ENCODE peak calls at places on chromosome 9, in ten cellular contexts. D is stimulated activated CD4-positive, alpha-beta T cell treated with anti-CD3 and anti-CD28 coated beads, Interleukin-12 subunit alpha, Interleukin-12 subunit beta, amount 100 ng/mL, for 4 hours; F is CD8-positive, alpha-beta memory T cell; G is NCI-H187 treated with DMSO at 0.1 percent for 48 hours; U is AG08396; O is KG1; E is stimulated activated CD8-positive, alpha-beta memory T cell treated with anti-CD3 and anti-CD28 coated beads, Interleukin-15, amount 100 ng/mL, for 48 hours; I is Right ventricle myocardium inferior; S is cerebellar cortex; Q is M059J. B is an unnamed sample.

GRCh38 chr9:133184971-133185370 is 21.3 kb upstream of the GBGT1 start:
- DNase-seq in D (no peak), F (peak; percentile 20), G (peak; percentile 5), U (peak; percentile 58), O (peak; percentile 72), E (peak; percentile 32), I (no peak), S (peak; percentile 77), Q (peak; percentile 80), B (peak; percentile 30)

GRCh38 chr9:133002147-133003070 is 23.9 kb downstream of the GFI1B start:
- DNase-seq in D (no peak), F (no peak), G (no peak), U (no peak), O (peak; percentile 72), E (no peak), I (no peak), S (no peak), Q (no peak), B (no peak)

GRCh38 chr9:87950765-87951488 is 23.4 kb downstream of the CDK20 start:
- DNase-seq in D (no peak), F (no peak), G (no peak), U (peak; percentile 69), O (no peak), E (no peak), I (no peak), S (peak; percentile 22), Q (peak; percentile 41), B (peak; percentile 5)

GRCh38 chr9:130825051-130825651 is 9.9 kb upstream of the ABL1 start:
- DNase-seq in D (no peak), F (no peak), G (no peak), U (peak; percentile 64), O (no peak), E (no peak), I (no peak), S (peak; percentile 82), Q (peak; percentile 72), B (no peak)

GRCh38 chr9:121168052-121168451 is 33.6 kb downstream of the RAB14 start:
- DNase-seq in D (no peak), F (no peak), G (no peak), U (no peak), O (no peak), E (no peak), I (no peak), S (no peak), Q (no peak), B (no peak)

GRCh38 chr9:137456061-137456863 is 2.9 kb downstream of the NSMF start:
- DNase-seq in D (no peak), F (no peak), G (no peak), U (no peak), O (no peak), E (no peak), I (no peak), S (no peak), Q (no peak), B (no peak)

GRCh38 chr9:16921855-16922254 is 51.4 kb upstream of the BNC2 start:
- DNase-seq in D (no peak), F (no peak), G (no peak), U (no peak), O (no peak), E (no peak), I (no peak), S (no peak), Q (peak; percentile 66), B (no peak)

GRCh38 chr9:68708513-68708912 is 3.5 kb downstream of the PIP5K1B start:
- DNase-seq in D (no peak), F (no peak), G (no peak), U (no peak), O (no peak), E (no peak), I (no peak), S (no peak), Q (no peak), B (no peak)

GRCh38 chr9:127224883-127225739 is 39.5 kb upstream of the GARNL3 start:
- DNase-seq in D (peak; percentile 95), F (peak; percentile 80), G (peak; percentile 22), U (peak; percentile 100), O (no peak), E (peak; percentile 85), I (peak; percentile 99), S (peak; percentile 94), Q (peak; percentile 87), B (peak; percentile 86)

GRCh38 chr9:129284607-129285291 is 106.7 kb upstream of the IER5L start:
- DNase-seq in D (no peak), F (no peak), G (no peak), U (no peak), O (no peak), E (no peak), I (no peak), S (no peak), Q (no peak), B (no peak)

GRCh38 chr9:133767625-133768024 is 29.5 kb upstream of the SARDH start:
- DNase-seq in D (no peak), F (no peak), G (no peak), U (no peak), O (no peak), E (no peak), I (no peak), S (no peak), Q (no peak), B (no peak)

GRCh38 chr9:35746583-35746982 is 2.4 kb downstream of the GBA2 start:
- DNase-seq in D (no peak), F (no peak), G (no peak), U (no peak), O (no peak), E (no peak), I (no peak), S (no peak), Q (peak; percentile 29), B (no peak)

GRCh38 chr9:123637940-123638634 is 282.1 kb downstream of the CRB2 start:
- DNase-seq in D (no peak), F (peak; percentile 46), G (no peak), U (no peak), O (peak; percentile 35), E (peak; percentile 0), I (no peak), S (no peak), Q (peak; percentile 33), B (no peak)

GRCh38 chr9:77507212-77507961 is 140.7 kb downstream of the GNA14 start:
- DNase-seq in D (no peak), F (no peak), G (no peak), U (no peak), O (no peak), E (no peak), I (no peak), S (no peak), Q (no peak), B (no peak)

GRCh38 chr9:17117372-17117771 is 17.5 kb upstream of the CNTLN start:
- DNase-seq in D (no peak), F (no peak), G (no peak), U (no peak), O (no peak), E (no peak), I (no peak), S (no peak), Q (no peak), B (no peak)

GRCh38 chr9:109101810-109102209 is 17.9 kb downstream of the TMEM245 start:
- DNase-seq in D (no peak), F (peak; percentile 39), G (no peak), U (no peak), O (no peak), E (no peak), I (no peak), S (no peak), Q (peak; percentile 91), B (peak; percentile 60)